ENCODE peak calls at places on chromosomes 12 and 14, in six cellular contexts. One of them, this sample, is unnamed. For H3K9me2, the result is how much of the 10 kb centered on the place peaks cover.

GRCh38 chr12:102950950-102951490 is 6.5 kb upstream of the ASCL1 start:
- DNase-seq in OCI-LY7: no peak
- DNase-seq in SK-N-SH: no peak
- DNase-seq in PC-3: no peak
- DNase-seq in Karpas-422: no peak
- DNase-seq in HCT116: no peak
- DNase-seq in this sample: no peak

GRCh38 chr14:32709072-32709471 is 229.6 kb upstream of the NPAS3 start:
- DNase-seq in HCT116: no peak
- DNase-seq in OCI-LY7: no peak
- DNase-seq in Karpas-422: no peak
- DNase-seq in PC-3: peak
- DNase-seq in SK-N-SH: no peak
- DNase-seq in this sample: peak

GRCh38 chr12:64556231-64556630 is 54.1 kb upstream of the RASSF3 start:
- DNase-seq in Karpas-422: no peak
- DNase-seq in HCT116: no peak
- DNase-seq in SK-N-SH: no peak
- DNase-seq in OCI-LY7: no peak
- DNase-seq in PC-3: no peak
- DNase-seq in this sample: no peak

GRCh38 chr12:49672351-49673181 is 34.6 kb downstream of the FMNL3 start:
- DNase-seq in PC-3: no peak
- DNase-seq in Karpas-422: no peak
- DNase-seq in HCT116: no peak
- DNase-seq in OCI-LY7: no peak
- DNase-seq in SK-N-SH: no peak
- DNase-seq in this sample: no peak

GRCh38 chr12:25694072-25694471 is 141.0 kb upstream of the LMNTD1 start:
- DNase-seq in SK-N-SH: peak
- DNase-seq in Karpas-422: no peak
- DNase-seq in PC-3: peak
- DNase-seq in OCI-LY7: no peak
- DNase-seq in HCT116: no peak
- DNase-seq in this sample: peak

GRCh38 chr12:105480162-105480561 is 149.7 kb downstream of the C12orf75 start:
- DNase-seq in HCT116: no peak
- DNase-seq in PC-3: peak
- DNase-seq in OCI-LY7: no peak
- DNase-seq in SK-N-SH: no peak
- DNase-seq in Karpas-422: no peak
- DNase-seq in this sample: no peak

GRCh38 chr14:97027256-97027999 is 230.2 kb downstream of the VRK1 start:
- DNase-seq in HCT116: no peak
- DNase-seq in Karpas-422: no peak
- DNase-seq in SK-N-SH: no peak
- DNase-seq in PC-3: no peak
- DNase-seq in OCI-LY7: no peak
- DNase-seq in this sample: no peak

GRCh38 chr14:91996951-91997371 is 42.9 kb downstream of the TRIP11 start:
- DNase-seq in HCT116: peak
- DNase-seq in SK-N-SH: peak
- DNase-seq in PC-3: peak
- DNase-seq in OCI-LY7: peak
- DNase-seq in Karpas-422: peak
- DNase-seq in this sample: peak

GRCh38 chr14:90966493-90966892 is 93.9 kb downstream of the RPS6KA5 start:
- DNase-seq in PC-3: no peak
- DNase-seq in Karpas-422: no peak
- DNase-seq in OCI-LY7: no peak
- DNase-seq in HCT116: no peak
- DNase-seq in SK-N-SH: no peak
- DNase-seq in this sample: no peak

GRCh38 chr14:75229923-75230792 is 48.5 kb upstream of the FOS start:
- DNase-seq in Karpas-422: peak
- DNase-seq in SK-N-SH: no peak
- DNase-seq in OCI-LY7: peak
- DNase-seq in HCT116: peak
- DNase-seq in PC-3: peak
- DNase-seq in this sample: peak

DNA sequence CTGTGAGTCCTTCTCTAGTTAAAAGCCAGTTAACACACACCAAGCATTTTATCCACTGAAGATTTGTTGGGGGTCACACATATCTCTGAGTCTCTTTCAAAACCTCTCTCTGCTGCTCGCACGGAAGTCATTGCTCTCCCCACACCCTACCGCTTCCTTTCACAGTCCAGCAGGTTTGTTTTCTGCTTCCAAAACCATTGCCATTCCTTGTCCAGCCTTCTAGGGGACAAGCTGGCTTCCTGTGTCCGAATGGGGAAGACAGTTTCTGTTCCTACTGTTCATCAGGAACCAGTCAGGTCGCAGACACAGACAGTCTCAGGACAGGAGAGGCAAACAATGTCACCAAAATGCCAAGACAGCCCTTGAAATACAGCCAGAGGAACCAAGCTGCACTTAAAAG is 59.3 kb upstream of the STON2 start:
- DNase-seq in OCI-LY7: peak
- DNase-seq in HCT116: no peak
- DNase-seq in PC-3: no peak
- DNase-seq in SK-N-SH: no peak
- DNase-seq in Karpas-422: no peak
- DNase-seq in this sample: no peak
- H2AFZ ChIP-seq in OCI-LY7: peak
- H2AFZ ChIP-seq in HCT116: no peak
- H2AFZ ChIP-seq in PC-3: peak
- H2AFZ ChIP-seq in SK-N-SH: no peak
- H2AFZ ChIP-seq in Karpas-422: no peak
- H2AFZ ChIP-seq in this sample: no peak

DNA sequence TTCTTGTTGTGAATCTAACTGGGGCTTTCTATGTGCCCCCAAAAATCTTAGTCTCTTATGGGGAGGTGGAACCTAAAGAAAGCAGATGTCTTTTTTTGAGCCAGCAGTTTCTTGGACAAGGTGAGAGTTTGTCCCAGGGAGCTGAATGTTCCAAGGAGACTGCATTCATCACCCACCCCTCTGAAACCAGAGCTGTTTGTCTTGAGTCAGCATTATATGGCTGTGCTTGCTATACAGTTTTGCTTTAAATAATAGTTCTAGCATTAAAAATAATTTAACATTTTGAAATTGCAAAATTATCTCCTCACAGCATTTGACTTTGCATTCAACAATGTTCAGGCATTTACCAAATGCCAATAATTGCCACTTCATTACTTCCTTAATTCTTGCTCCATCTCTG is 813.3 kb downstream of the BCL11B start:
- DNase-seq in HCT116: no peak
- DNase-seq in OCI-LY7: no peak
- DNase-seq in Karpas-422: no peak
- DNase-seq in PC-3: no peak
- DNase-seq in SK-N-SH: no peak
- DNase-seq in this sample: no peak
- H3K9me2 ChIP-seq in HCT116: under half
- H3K9me2 ChIP-seq in OCI-LY7: under half
- H3K9me2 ChIP-seq in Karpas-422: under half
- H3K9me2 ChIP-seq in PC-3: under half
- H3K9me2 ChIP-seq in SK-N-SH: under half
- H3K9me2 ChIP-seq in this sample: under half

GRCh38 chr12:111640498-111640897 is 41.4 kb upstream of the ATXN2 start:
- DNase-seq in PC-3: no peak
- DNase-seq in Karpas-422: no peak
- DNase-seq in HCT116: no peak
- DNase-seq in SK-N-SH: no peak
- DNase-seq in OCI-LY7: no peak
- DNase-seq in this sample: no peak

GRCh38 chr12:111638576-111638975 is 39.5 kb upstream of the ATXN2 start:
- DNase-seq in PC-3: no peak
- DNase-seq in SK-N-SH: no peak
- DNase-seq in Karpas-422: no peak
- DNase-seq in HCT116: no peak
- DNase-seq in OCI-LY7: no peak
- DNase-seq in this sample: no peak

GRCh38 chr12:111636209-111636928 is 37.3 kb upstream of the ATXN2 start:
- DNase-seq in OCI-LY7: no peak
- DNase-seq in Karpas-422: no peak
- DNase-seq in PC-3: no peak
- DNase-seq in SK-N-SH: peak
- DNase-seq in HCT116: no peak
- DNase-seq in this sample: peak

DNA sequence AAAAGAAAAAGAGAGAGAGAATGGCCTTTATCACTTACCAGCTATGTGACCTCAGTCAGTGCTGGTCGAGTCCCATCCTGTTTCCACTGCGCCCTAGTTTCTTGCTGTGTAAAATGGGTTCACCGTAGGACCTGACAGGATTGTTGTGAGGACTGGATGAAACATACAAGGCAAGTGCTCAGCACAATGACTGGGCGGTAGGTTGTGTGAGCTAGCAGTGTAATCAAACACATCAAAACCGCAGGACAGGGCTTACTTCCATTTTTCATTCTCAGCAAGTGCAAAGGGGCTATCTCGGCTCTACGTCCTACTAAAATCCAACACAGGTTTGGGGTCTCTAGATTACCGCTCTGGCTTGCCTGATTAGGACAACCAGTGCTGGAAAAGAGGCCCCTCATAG is 36.4 kb upstream of the ATXN2 start:
- DNase-seq in OCI-LY7: no peak
- DNase-seq in Karpas-422: no peak
- DNase-seq in PC-3: no peak
- DNase-seq in HCT116: no peak
- DNase-seq in SK-N-SH: no peak
- DNase-seq in this sample: no peak
- H2AFZ ChIP-seq in OCI-LY7: no peak
- H2AFZ ChIP-seq in Karpas-422: no peak
- H2AFZ ChIP-seq in PC-3: no peak
- H2AFZ ChIP-seq in HCT116: no peak
- H2AFZ ChIP-seq in SK-N-SH: no peak
- H2AFZ ChIP-seq in this sample: peak

GRCh38 chr12:93573552-93574223 is 1.2 kb downstream of the SOCS2 start:
- DNase-seq in HCT116: no peak
- DNase-seq in SK-N-SH: no peak
- DNase-seq in PC-3: peak
- DNase-seq in OCI-LY7: no peak
- DNase-seq in Karpas-422: no peak
- DNase-seq in this sample: peak

GRCh38 chr12:93580682-93581081 is 8.2 kb downstream of the SOCS2 start:
- DNase-seq in OCI-LY7: no peak
- DNase-seq in PC-3: no peak
- DNase-seq in SK-N-SH: no peak
- DNase-seq in HCT116: no peak
- DNase-seq in Karpas-422: no peak
- DNase-seq in this sample: no peak

GRCh38 chr12:93581370-93581769 is 8.9 kb downstream of the SOCS2 start:
- DNase-seq in HCT116: no peak
- DNase-seq in OCI-LY7: no peak
- DNase-seq in Karpas-422: no peak
- DNase-seq in SK-N-SH: no peak
- DNase-seq in PC-3: no peak
- DNase-seq in this sample: no peak

GRCh38 chr12:93578221-93578620 is 5.7 kb downstream of the SOCS2 start:
- DNase-seq in Karpas-422: no peak
- DNase-seq in HCT116: no peak
- DNase-seq in SK-N-SH: no peak
- DNase-seq in OCI-LY7: no peak
- DNase-seq in PC-3: no peak
- DNase-seq in this sample: no peak

GRCh38 chr12:93577222-93577621 is 4.7 kb downstream of the SOCS2 start:
- DNase-seq in SK-N-SH: no peak
- DNase-seq in HCT116: no peak
- DNase-seq in OCI-LY7: no peak
- DNase-seq in Karpas-422: no peak
- DNase-seq in PC-3: no peak
- DNase-seq in this sample: no peak
- H3K9me2 ChIP-seq in SK-N-SH: under half
- H3K9me2 ChIP-seq in HCT116: under half
- H3K9me2 ChIP-seq in OCI-LY7: under half
- H3K9me2 ChIP-seq in Karpas-422: under half
- H3K9me2 ChIP-seq in PC-3: under half
- H3K9me2 ChIP-seq in this sample: under half

DNA sequence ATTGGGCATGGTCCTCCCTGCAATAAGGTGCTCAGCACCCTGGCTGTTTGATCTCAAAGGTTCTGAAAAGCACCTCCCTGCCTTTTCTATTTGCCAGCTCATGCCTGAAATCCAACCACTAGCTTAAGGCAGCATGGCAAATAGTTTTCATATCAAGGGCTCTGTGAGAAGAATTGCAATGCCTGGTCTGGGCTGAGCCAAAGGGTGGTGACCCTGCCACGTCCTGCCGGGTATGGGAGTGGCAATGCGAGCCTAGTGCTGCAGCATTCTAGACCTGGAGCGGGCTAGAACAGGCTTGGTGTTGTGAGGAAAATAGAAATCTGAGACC is 2.3 kb upstream of the SCNN1A start:
- DNase-seq in HCT116: no peak
- DNase-seq in SK-N-SH: no peak
- DNase-seq in PC-3: no peak
- DNase-seq in OCI-LY7: no peak
- DNase-seq in Karpas-422: no peak
- DNase-seq in this sample: no peak
- H2AFZ ChIP-seq in HCT116: no peak
- H2AFZ ChIP-seq in SK-N-SH: no peak
- H2AFZ ChIP-seq in PC-3: no peak
- H2AFZ ChIP-seq in OCI-LY7: peak
- H2AFZ ChIP-seq in Karpas-422: no peak
- H2AFZ ChIP-seq in this sample: no peak

GRCh38 chr14:38316922-38317321 is 61.0 kb upstream of the CLEC14A start:
- DNase-seq in PC-3: no peak
- DNase-seq in HCT116: no peak
- DNase-seq in OCI-LY7: no peak
- DNase-seq in Karpas-422: no peak
- DNase-seq in SK-N-SH: no peak
- DNase-seq in this sample: no peak
- H3K9me2 ChIP-seq in PC-3: under half
- H3K9me2 ChIP-seq in HCT116: under half
- H3K9me2 ChIP-seq in OCI-LY7: under half
- H3K9me2 ChIP-seq in Karpas-422: under half
- H3K9me2 ChIP-seq in SK-N-SH: under half
- H3K9me2 ChIP-seq in this sample: under half

DNA sequence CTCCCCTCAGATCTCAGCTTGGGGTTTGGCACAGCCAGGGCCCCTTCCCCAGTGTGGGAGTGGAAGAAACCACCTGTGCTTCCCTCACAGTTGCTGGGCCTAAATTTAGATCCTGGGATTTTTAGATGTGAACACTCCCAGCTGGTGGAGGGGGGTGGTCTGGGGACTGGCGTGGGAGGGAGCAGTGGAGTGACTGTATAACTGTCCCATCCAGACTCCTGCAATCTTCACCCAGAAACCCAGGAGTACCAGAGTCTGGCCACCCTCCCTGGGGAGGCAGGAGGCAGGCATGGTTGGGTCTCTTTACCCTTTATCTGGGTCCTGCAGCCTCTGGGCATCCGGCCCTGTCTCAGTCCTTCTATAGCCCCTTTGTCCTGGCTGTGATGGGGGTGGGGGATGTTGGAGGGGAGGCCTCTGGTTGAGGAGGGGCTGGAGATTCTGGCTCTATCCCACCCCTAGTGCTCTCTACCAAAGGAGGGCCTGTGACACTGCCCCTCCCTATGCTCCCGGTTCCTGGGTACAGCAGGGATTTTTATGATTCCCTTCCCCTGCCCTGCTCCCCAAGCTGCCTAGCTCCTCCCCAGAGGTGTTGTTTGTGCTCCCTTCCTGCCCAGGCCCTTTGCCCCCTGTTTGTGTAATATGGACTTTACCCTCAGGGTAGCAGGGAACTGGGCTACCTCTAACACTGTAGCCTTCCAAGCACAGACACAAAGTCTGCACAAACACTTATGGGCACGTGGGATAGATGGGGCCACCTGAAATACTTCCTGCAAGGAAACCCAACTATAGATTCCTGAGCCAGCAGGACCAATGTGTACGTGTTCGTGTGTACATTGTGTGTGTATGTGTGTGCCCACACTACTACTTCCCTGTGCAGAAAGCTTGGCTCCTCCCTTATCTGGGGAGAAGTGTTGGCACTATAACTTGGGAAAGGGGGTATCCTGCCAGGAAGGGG is 1.7 kb downstream of the ERBB3 start:
- DNase-seq in SK-N-SH: no peak
- DNase-seq in PC-3: no peak
- DNase-seq in OCI-LY7: no peak
- DNase-seq in Karpas-422: peak
- DNase-seq in HCT116: no peak
- DNase-seq in this sample: peak
- H2AFZ ChIP-seq in SK-N-SH: no peak
- H2AFZ ChIP-seq in PC-3: no peak
- H2AFZ ChIP-seq in OCI-LY7: no peak
- H2AFZ ChIP-seq in Karpas-422: no peak
- H2AFZ ChIP-seq in HCT116: no peak
- H2AFZ ChIP-seq in this sample: no peak

This sample was measured in hepatocyte.